ENCODE peak calls at places on chromosomes 5 and 9, in eight cellular contexts. X is nephron progenitor cell; Y is chondrocyte; L is hypothalamus; H is DMS153; S is stimulated activated CD4-positive, alpha-beta T cell treated with anti-CD3 and anti-CD28 coated beads, TNF-alpha, amount 100 ng/mL, for 24 hours; V is NCI-H2227 treated with DMSO at 0.1 percent for 48 hours; K is left cardiac atrium. O is an unnamed sample.

GRCh38 chr9:97903168-97903567 is 19.1 kb downstream of the TRMO start:
- DNase-seq in X (no peak), Y (no peak), L (no peak), H (no peak), S (no peak), V (no peak), K (no peak), O (no peak)

GRCh38 chr5:139746691-139747582 is 48.7 kb upstream of the PSD2 start:
- DNase-seq in X (peak; percentile 72), Y (no peak), L (no peak), H (no peak), S (peak; percentile 47), V (no peak), K (peak; percentile 52), O (peak; percentile 74)

GRCh38 chr9:127923046-127923445 is 6.2 kb upstream of the ST6GALNAC4 start:
- DNase-seq in X (no peak), Y (no peak), L (no peak), H (no peak), S (no peak), V (no peak), K (no peak), O (peak; percentile 72)

GRCh38 chr5:99083197-99083596 is 154.4 kb upstream of the CHD1 start:
- DNase-seq in X (no peak), Y (no peak), L (no peak), H (no peak), S (no peak), V (no peak), K (no peak), O (no peak)

GRCh38 chr5:41778410-41778809 is 91.8 kb downstream of the OXCT1 start:
- DNase-seq in X (no peak), Y (no peak), L (no peak), H (no peak), S (no peak), V (no peak), K (no peak), O (no peak)

GRCh38 chr9:37412431-37413151 is 9.9 kb upstream of the GRHPR start:
- DNase-seq in X (no peak), Y (no peak), L (no peak), H (no peak), S (no peak), V (no peak), K (no peak), O (no peak)

GRCh38 chr5:160496334-160496733 is 74.7 kb downstream of the PTTG1 start:
- DNase-seq in X (no peak), Y (no peak), L (no peak), H (no peak), S (no peak), V (no peak), K (no peak), O (no peak)

GRCh38 chr9:136309101-136309801 is 5.4 kb upstream of the CCDC187 start:
- DNase-seq in X (no peak), Y (no peak), L (no peak), H (peak; percentile 85), S (no peak), V (no peak), K (no peak), O (peak; percentile 61)

GRCh38 chr9:33506626-33507370 is 17.3 kb upstream of the ANKRD18B start:
- DNase-seq in X (no peak), Y (no peak), L (no peak), H (no peak), S (no peak), V (no peak), K (peak; percentile 60), O (no peak)

GRCh38 chr5:35145671-35146317 is 84.5 kb downstream of the PRLR start:
- DNase-seq in X (no peak), Y (no peak), L (no peak), H (no peak), S (no peak), V (no peak), K (no peak), O (no peak)

GRCh38 chr5:75509956-75510355 is 1.5 kb downstream of the CERT1 start:
- DNase-seq in X (no peak), Y (no peak), L (no peak), H (no peak), S (no peak), V (no peak), K (no peak), O (peak; percentile 4)

GRCh38 chr9:114989600-114990410 is 59.4 kb upstream of the TNFSF8 start:
- DNase-seq in X (no peak), Y (no peak), L (no peak), H (no peak), S (peak; percentile 41), V (no peak), K (no peak), O (no peak)

GRCh38 chr5:126826619-126827215 is 49.8 kb downstream of the LMNB1 start:
- DNase-seq in X (no peak), Y (no peak), L (no peak), H (no peak), S (no peak), V (no peak), K (no peak), O (no peak)

GRCh38 chr5:169706758-169707450 is 69.8 kb downstream of the DOCK2 start:
- DNase-seq in X (no peak), Y (no peak), L (no peak), H (no peak), S (no peak), V (no peak), K (no peak), O (no peak)

GRCh38 chr5:130652178-130652577 is 512.9 kb downstream of the HINT1 start:
- DNase-seq in X (no peak), Y (no peak), L (no peak), H (no peak), S (no peak), V (no peak), K (no peak), O (no peak)

GRCh38 chr5:176742246-176743105 is 67.9 kb upstream of the UNC5A start:
- DNase-seq in X (no peak), Y (no peak), L (no peak), H (no peak), S (no peak), V (no peak), K (no peak), O (peak; percentile 22)

GRCh38 chr5:66246621-66247020 is 102.5 kb downstream of the SREK1 start:
- DNase-seq in X (no peak), Y (no peak), L (no peak), H (no peak), S (no peak), V (no peak), K (no peak), O (no peak)

GRCh38 chr9:121636411-121636865 is 15.0 kb upstream of the DAB2IP start:
- DNase-seq in X (no peak), Y (no peak), L (no peak), H (no peak), S (no peak), V (no peak), K (no peak), O (peak; percentile 60)

GRCh38 chr9:42852133-42852532 is 668.7 kb downstream of the SPATA31A6 start:
- DNase-seq in X (peak; percentile 49), Y (peak; percentile 57), L (no peak), H (no peak), S (no peak), V (peak; percentile 40), K (peak; percentile 78), O (peak; percentile 70)

GRCh38 chr9:136726631-136727191 is 14.3 kb downstream of the DIPK1B start:
- DNase-seq in X (no peak), Y (no peak), L (no peak), H (no peak), S (no peak), V (no peak), K (no peak), O (peak; percentile 73)

GRCh38 chr9:135971892-135972291 is 10.7 kb upstream of the UBAC1 start:
- DNase-seq in X (peak; percentile 91), Y (no peak), L (no peak), H (no peak), S (no peak), V (no peak), K (no peak), O (no peak)

GRCh38 chr9:131645078-131645776 is 94.6 kb downstream of the RAPGEF1 start:
- DNase-seq in X (no peak), Y (no peak), L (no peak), H (no peak), S (no peak), V (no peak), K (no peak), O (no peak)

GRCh38 chr9:112890106-112891081 is at the start of gene SLC46A2:
- DNase-seq in X (peak; percentile 72), Y (peak; percentile 94), L (no peak), H (no peak), S (no peak), V (no peak), K (peak; percentile 29), O (peak; percentile 73)

GRCh38 chr9:136947955-136948510 is 3.0 kb downstream of the C8G start:
- DNase-seq in X (peak; percentile 73), Y (no peak), L (peak; percentile 27), H (no peak), S (no peak), V (no peak), K (peak; percentile 72), O (peak; percentile 78)

GRCh38 chr5:45604092-45604491 is 92.1 kb downstream of the HCN1 start:
- DNase-seq in X (no peak), Y (no peak), L (no peak), H (no peak), S (no peak), V (no peak), K (peak; percentile 24), O (no peak)

GRCh38 chr5:139215176-139215975 is 17.2 kb upstream of the SIL1 start:
- DNase-seq in X (no peak), Y (no peak), L (no peak), H (no peak), S (no peak), V (no peak), K (no peak), O (no peak)

GRCh38 chr5:93503598-93504067 is 77.4 kb downstream of the NR2F1-AS1 start:
- DNase-seq in X (no peak), Y (no peak), L (no peak), H (no peak), S (no peak), V (no peak), K (no peak), O (no peak)

GRCh38 chr5:37751227-37751626 is 88.6 kb downstream of the GDNF start:
- DNase-seq in X (no peak), Y (no peak), L (no peak), H (no peak), S (no peak), V (no peak), K (no peak), O (no peak)

GRCh38 chr5:33343661-33344327 is 97.0 kb upstream of the TARS1 start:
- DNase-seq in X (no peak), Y (no peak), L (no peak), H (no peak), S (no peak), V (no peak), K (no peak), O (no peak)

GRCh38 chr9:23123048-23123632 is 676.5 kb downstream of the DMRTA1 start:
- DNase-seq in X (peak; percentile 54), Y (no peak), L (no peak), H (no peak), S (no peak), V (no peak), K (peak; percentile 31), O (peak; percentile 13)

GRCh38 chr5:175686826-175687225 is 29.0 kb downstream of the HRH2 start:
- DNase-seq in X (no peak), Y (peak; percentile 72), L (no peak), H (no peak), S (no peak), V (no peak), K (no peak), O (no peak)

GRCh38 chr5:158619083-158619788 is 480.5 kb downstream of the EBF1 start:
- DNase-seq in X (no peak), Y (no peak), L (no peak), H (no peak), S (no peak), V (no peak), K (no peak), O (no peak)

GRCh38 chr9:128100581-128100980 is 26.9 kb downstream of the PTGES2 start:
- DNase-seq in X (no peak), Y (no peak), L (no peak), H (no peak), S (no peak), V (no peak), K (no peak), O (no peak)

GRCh38 chr9:106312913-106313312 is 550.1 kb upstream of the ZNF462 start:
- DNase-seq in X (no peak), Y (no peak), L (no peak), H (no peak), S (no peak), V (no peak), K (no peak), O (no peak)